ENCODE peak calls at places on chromosome 6, in six cellular contexts. E is IMR-90, H is lower leg skin, P is A549, U is transverse colon, M is testis. V is an unnamed sample.

GRCh38 chr6:143401636-143402370 is 48.7 kb downstream of the ADAT2 start:
- DNase-seq in E (no peak), H (no peak), P (no peak), U (no peak), M (no peak), V (no peak)

GRCh38 chr6:10453596-10453995 is 38.7 kb upstream of the TFAP2A start:
- DNase-seq in E (no peak), H (no peak), P (no peak), U (no peak), M (no peak), V (peak)

GRCh38 chr6:41645007-41645618 is 6.8 kb downstream of the MDFI start:
- DNase-seq in E (no peak), H (no peak), P (no peak), U (no peak), M (no peak), V (no peak)

GRCh38 chr6:167866642-167867041 is 39.9 kb downstream of the AFDN start:
- DNase-seq in E (no peak), H (no peak), P (no peak), U (no peak), M (no peak), V (no peak)

GRCh38 chr6:143941852-143942627 is 66.0 kb downstream of the PLAGL1 start:
- DNase-seq in E (peak), H (no peak), P (peak), U (peak), M (peak), V (peak)

GRCh38 chr6:84854801-84855400 is 90.5 kb upstream of the TBX18 start:
- DNase-seq in E (no peak), H (no peak), P (no peak), U (no peak), M (no peak), V (no peak)

GRCh38 chr6:14841901-14842421 is 403.9 kb upstream of the JARID2 start:
- DNase-seq in E (peak), H (no peak), P (peak), U (no peak), M (no peak), V (no peak)

GRCh38 chr6:110778331-110778730 is 36.9 kb downstream of the CDK19 start:
- DNase-seq in E (no peak), H (no peak), P (no peak), U (no peak), M (no peak), V (no peak)

GRCh38 chr6:117266267-117266797 is 974 bp downstream of the VGLL2 start:
- DNase-seq in E (no peak), H (no peak), P (no peak), U (no peak), M (no peak), V (no peak)

GRCh38 chr6:168967556-168967955 is 286.1 kb downstream of the THBS2 start:
- DNase-seq in E (no peak), H (no peak), P (no peak), U (no peak), M (no peak), V (no peak)

GRCh38 chr6:153856929-153857376 is 182.1 kb upstream of the OPRM1 start:
- DNase-seq in E (no peak), H (no peak), P (no peak), U (no peak), M (no peak), V (no peak)

GRCh38 chr6:139277161-139277560 is 14.6 kb downstream of the TXLNB start:
- DNase-seq in E (no peak), H (no peak), P (no peak), U (no peak), M (no peak), V (no peak)

GRCh38 chr6:96184798-96185197 is 169.0 kb downstream of the FUT9 start:
- DNase-seq in E (no peak), H (no peak), P (no peak), U (no peak), M (no peak), V (no peak)

GRCh38 chr6:4364172-4364571 is 228.8 kb upstream of the ECI2 start:
- DNase-seq in E (no peak), H (no peak), P (no peak), U (no peak), M (no peak), V (no peak)

GRCh38 chr6:49462927-49463611 is at the start of the genes CENPQ and MMUT:
- DNase-seq in E (peak), H (peak), P (peak), U (peak), M (peak), V (peak)
- TF ChIP-seq POLR2A in E (peak), H (no peak), P (peak), U (peak), M (no peak), V (peak)

DNA sequence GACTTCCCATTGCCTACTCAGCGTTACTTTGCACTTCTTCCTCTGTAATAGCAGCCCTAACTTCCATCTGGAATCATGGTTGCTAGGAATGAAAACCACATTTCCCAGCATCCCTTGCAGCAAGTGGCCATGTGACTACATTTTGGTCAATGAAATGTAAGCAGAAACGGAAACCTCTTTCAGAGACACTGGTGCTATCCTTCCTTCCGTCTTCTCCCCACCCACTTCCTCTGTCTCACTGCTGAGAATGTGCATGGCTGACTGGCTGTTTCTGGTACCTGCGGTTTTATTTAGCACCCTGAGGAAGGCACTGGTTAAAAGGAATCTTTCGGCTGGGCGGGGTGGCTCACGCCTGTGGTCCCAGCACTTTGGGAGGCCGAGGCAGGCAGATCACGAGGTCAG is 107.4 kb downstream of the SCML4 start:
- DNase-seq in E (peak), H (peak), P (peak), U (peak), M (peak), V (peak)
- TF ChIP-seq POLR2A in E (no peak), H (no peak), P (no peak), U (no peak), M (no peak), V (no peak)

DNA sequence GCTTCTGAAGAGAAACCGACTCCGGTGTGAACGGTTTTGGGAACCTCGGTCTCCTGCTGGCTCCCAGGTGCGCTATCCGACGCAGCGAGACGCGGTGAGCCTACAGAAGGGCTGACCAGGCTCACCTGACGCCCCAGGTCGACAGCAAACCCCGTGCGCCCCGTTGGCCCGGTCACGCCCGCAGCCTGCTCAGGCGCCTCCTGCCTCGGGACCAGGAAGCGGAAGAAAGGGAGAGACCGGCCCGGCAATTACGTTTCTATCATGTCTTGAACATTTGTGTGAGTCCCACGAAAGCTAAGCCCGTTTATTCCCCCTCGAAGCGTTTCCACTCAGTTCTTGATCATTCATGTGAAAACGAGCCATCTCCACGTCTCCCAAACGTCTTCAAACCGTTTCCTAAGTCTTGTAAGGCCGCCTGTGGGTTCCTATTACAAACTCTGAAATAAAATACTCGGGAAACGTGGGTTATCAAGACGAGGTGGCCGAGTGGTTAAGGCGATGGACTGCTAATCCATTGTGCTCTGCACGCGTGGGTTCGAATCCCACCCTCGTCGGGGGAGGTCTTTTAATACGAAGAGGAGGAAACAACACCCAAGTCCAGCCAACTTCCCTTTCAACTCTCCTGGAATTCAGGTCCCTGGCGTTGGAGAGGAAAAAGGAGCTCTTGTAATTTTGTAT is 150.5 kb upstream of the PRSS16 start:
- DNase-seq in E (peak), H (no peak), P (peak), U (peak), M (peak), V (no peak)
- TF ChIP-seq POLR2A in E (no peak), H (no peak), P (peak), U (no peak), M (no peak), V (no peak)

DNA sequence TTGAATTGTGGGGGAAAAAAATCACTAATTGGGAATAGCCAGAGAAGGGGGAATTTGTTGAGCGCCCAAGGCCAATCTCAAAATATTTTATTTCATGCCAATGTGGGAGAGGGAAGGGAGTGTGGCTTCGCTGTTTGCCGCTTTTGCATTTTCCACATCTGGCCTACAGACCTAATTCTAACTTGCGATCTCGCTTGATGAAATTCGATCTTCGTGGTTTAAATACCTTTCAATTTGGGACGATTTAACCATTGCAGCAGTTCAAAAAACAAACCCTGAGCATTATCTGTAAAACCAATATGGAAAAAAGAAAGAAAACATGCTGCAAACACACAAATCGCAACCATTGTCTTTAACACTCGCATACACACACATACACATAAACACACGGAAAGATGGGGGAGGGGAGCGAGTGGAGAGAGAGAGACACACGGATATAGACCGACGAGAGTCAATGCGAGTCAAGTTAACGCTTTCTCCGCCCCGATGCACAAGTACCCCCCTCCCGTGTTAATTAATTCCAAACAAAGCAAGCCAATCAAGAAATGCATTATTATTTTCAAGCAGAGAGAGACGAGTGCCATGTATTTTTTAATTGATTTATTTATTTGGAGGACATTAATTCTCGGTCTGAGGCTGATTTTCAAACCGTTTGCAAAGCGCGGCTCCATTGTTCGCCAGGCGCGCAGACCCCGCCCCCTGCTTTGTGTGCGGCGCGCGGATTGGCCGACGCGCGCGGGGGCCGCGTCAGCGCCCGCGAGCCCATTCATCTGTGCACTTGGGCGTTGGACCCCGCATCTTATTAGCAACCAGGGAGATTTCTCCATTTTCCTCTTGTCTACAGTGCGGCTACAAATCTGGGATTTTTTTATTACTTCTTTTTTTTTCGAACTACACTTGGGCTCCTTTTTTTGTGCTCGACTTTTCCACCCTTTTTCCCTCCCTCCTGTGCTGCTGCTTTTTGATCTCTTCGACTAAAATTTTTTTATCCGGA is at the start of gene MARCKS:
- DNase-seq in E (peak), H (peak), P (peak), U (peak), M (peak), V (no peak)
- TF ChIP-seq POLR2A in E (peak), H (no peak), P (no peak), U (peak), M (no peak), V (peak)

GRCh38 chr6:37059344-37060194 is 54.1 kb downstream of the FGD2 start:
- DNase-seq in E (peak), H (peak), P (peak), U (peak), M (peak), V (peak)

GRCh38 chr6:37058084-37058586 is 52.7 kb downstream of the FGD2 start:
- DNase-seq in E (peak), H (no peak), P (peak), U (no peak), M (no peak), V (no peak)

GRCh38 chr6:37060195-37060559 is 54.7 kb downstream of the FGD2 start:
- DNase-seq in E (no peak), H (no peak), P (no peak), U (no peak), M (no peak), V (no peak)

GRCh38 chr6:37057678-37058077 is 52.2 kb downstream of the FGD2 start:
- DNase-seq in E (no peak), H (no peak), P (no peak), U (no peak), M (no peak), V (no peak)

DNA sequence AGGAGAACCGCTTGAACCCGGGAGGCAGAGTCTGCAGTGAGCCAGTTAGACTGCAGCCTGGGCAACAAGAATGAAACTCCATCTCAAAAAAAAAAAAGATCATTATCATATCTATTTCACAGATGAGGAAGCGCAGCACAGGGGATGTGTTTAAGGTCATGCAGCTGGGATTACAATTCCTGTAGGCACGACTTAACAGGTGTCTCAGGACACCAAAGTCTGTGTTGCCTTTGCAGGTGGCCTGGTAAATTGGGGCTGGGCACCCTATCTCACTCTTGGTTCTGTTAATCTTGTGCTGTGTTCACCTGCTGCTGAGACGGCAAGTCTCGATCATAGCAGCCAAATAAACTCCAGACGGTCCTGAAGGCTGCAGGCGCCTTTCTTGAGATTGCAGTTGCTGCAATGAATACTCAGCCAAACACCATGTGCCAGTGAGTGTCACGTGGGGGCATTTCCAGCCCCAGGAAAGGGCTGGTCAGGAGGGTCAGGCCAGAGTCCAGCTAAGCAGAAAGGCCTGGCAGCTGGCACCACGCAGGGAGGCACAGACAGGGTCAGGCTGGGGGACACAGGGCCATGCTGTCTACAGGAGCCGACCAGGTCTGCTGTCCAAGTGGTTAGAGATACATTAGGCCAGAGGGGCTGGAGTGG is 55.8 kb downstream of the FGD2 start:
- DNase-seq in E (no peak), H (no peak), P (no peak), U (no peak), M (peak), V (no peak)
- TF ChIP-seq POLR2A in E (no peak), H (no peak), P (no peak), U (no peak), M (no peak), V (no peak)

DNA sequence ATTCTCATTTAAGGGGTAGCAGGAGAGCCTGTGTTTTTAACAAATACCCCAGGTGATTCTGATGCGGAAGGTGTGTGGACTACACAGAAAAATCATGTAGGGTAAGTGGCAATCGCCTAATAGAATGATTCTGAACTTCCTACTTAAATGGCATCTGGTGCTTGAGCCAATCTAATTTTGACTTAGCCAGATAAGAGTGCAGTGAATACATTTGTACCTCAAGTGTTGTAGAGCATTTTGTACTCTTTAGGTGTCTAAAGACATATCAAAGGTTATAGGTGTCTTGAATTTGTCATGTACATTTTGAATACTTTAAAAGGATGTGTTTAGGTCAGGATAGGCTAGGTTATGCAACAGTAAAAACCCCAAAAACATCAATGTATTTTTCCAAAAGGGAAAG is 10.0 kb upstream of the BTBD9 start:
- DNase-seq in E (no peak), H (no peak), P (no peak), U (no peak), M (no peak), V (no peak)
- TF ChIP-seq POLR2A in E (no peak), H (no peak), P (no peak), U (no peak), M (no peak), V (no peak)